ENCODE peak calls at places on chromosomes 5 and 9, in six cellular contexts. Q is NCI-H345; Y is T follicular helper cell; Z is activated T-helper 2 cell treated with anti-CD3 and anti-CD28 coated beads, Interferon-gamma antibody, Interleukin-2, Interleukin-4, amounts not matched to agents 10 μg/mL and 5 μg/mL and 100 μg/mL, durations not matched to agents 14 hours and 24 hours and 36 hours; O is anterior cingulate cortex; S is pons. P is an unnamed sample.

GRCh38 chr5:124527220-124527991 is 219.0 kb downstream of the ZNF608 start:
- DNase-seq in Q (no peak), Y (no peak), Z (no peak), O (peak; percentile 8), S (peak; percentile 11), P (no peak)

GRCh38 chr9:110638381-110638954 is 30.1 kb upstream of the MUSK start:
- DNase-seq in Q (no peak), Y (no peak), Z (no peak), O (no peak), S (peak; percentile 62), P (no peak)

GRCh38 chr5:10374032-10374431 is 20.5 kb downstream of the MARCHF6 start:
- DNase-seq in Q (no peak), Y (no peak), Z (no peak), O (no peak), S (no peak), P (no peak)

GRCh38 chr5:43231977-43232376 is 40.0 kb downstream of the NIM1K start:
- DNase-seq in Q (peak; percentile 19), Y (no peak), Z (no peak), O (no peak), S (no peak), P (no peak)

GRCh38 chr5:117095803-117096332 is 521.2 kb upstream of the SEMA6A start:
- DNase-seq in Q (no peak), Y (no peak), Z (no peak), O (no peak), S (no peak), P (no peak)

GRCh38 chr9:4588721-4589120 is 73.4 kb upstream of the PLPP6 start:
- DNase-seq in Q (no peak), Y (no peak), Z (no peak), O (no peak), S (no peak), P (no peak)

GRCh38 chr5:50694027-50694590 is 27.7 kb downstream of the PARP8 start:
- DNase-seq in Q (no peak), Y (no peak), Z (no peak), O (no peak), S (peak; percentile 42), P (no peak)

GRCh38 chr5:60343102-60343501 is 356.9 kb downstream of the DEPDC1B start:
- DNase-seq in Q (no peak), Y (no peak), Z (no peak), O (no peak), S (no peak), P (no peak)

GRCh38 chr9:121888438-121888775 is 204.7 kb downstream of the TTLL11 start:
- DNase-seq in Q (no peak), Y (no peak), Z (no peak), O (peak; percentile 43), S (peak; percentile 37), P (no peak)

GRCh38 chr9:81526587-81526986 is 162.8 kb downstream of the TLE1 start:
- DNase-seq in Q (no peak), Y (no peak), Z (no peak), O (no peak), S (no peak), P (no peak)

GRCh38 chr5:93724791-93725190 is 16.6 kb downstream of the POU5F2 start:
- DNase-seq in Q (no peak), Y (no peak), Z (no peak), O (no peak), S (no peak), P (no peak)

GRCh38 chr5:6760636-6761035 is 47.4 kb downstream of the TENT4A start:
- DNase-seq in Q (peak; percentile 26), Y (no peak), Z (no peak), O (no peak), S (no peak), P (no peak)

GRCh38 chr5:24065786-24066185 is 558.4 kb downstream of the PRDM9 start:
- DNase-seq in Q (no peak), Y (no peak), Z (no peak), O (no peak), S (no peak), P (no peak)

GRCh38 chr5:143695941-143696340 is 116.0 kb upstream of the HMHB1 start:
- DNase-seq in Q (no peak), Y (no peak), Z (no peak), O (no peak), S (no peak), P (no peak)